ENCODE peak calls at places on chromosome 15, in five cellular contexts. X is NCI-H1694; W is aorta; S is stimulated activated naive CD8-positive, alpha-beta T cell treated with anti-CD3 and anti-CD28 coated beads, Interleukin-15, amount 100 ng/mL, for 72 hours; E is amniotic stem cell. Y is an unnamed sample.

GRCh38 chr15:38187646-38188313 is 64.9 kb upstream of the SPRED1 start:
- DNase-seq in S (no peak), E (no peak), W (no peak), X (no peak), Y (no peak)

GRCh38 chr15:75532413-75533250 is 46.5 kb downstream of the PTPN9 start:
- DNase-seq in E (no peak), X (no peak), S (no peak), W (peak), Y (peak)

GRCh38 chr15:90296996-90297395 is 31.5 kb downstream of the NGRN start:
- DNase-seq in S (no peak), E (no peak), X (no peak), W (no peak), Y (no peak)

GRCh38 chr15:96699871-96700401 is 369.4 kb downstream of the NR2F2 start:
- DNase-seq in E (no peak), S (no peak), W (no peak), X (no peak), Y (no peak)

GRCh38 chr15:25830844-25831443 is 32.2 kb downstream of the ATP10A start:
- DNase-seq in X (no peak), S (no peak), W (peak), E (peak), Y (no peak)

GRCh38 chr15:42065008-42065407 is 29.4 kb downstream of the PLA2G4D start:
- DNase-seq in W (no peak), S (no peak), X (peak), E (no peak), Y (peak)

GRCh38 chr15:49471733-49472132 is 48.7 kb downstream of the FGF7 start:
- DNase-seq in X (no peak), E (no peak), W (no peak), S (peak), Y (no peak)

GRCh38 chr15:99732711-99733267 is 448 bp downstream of the LYSMD4 start:
- DNase-seq in S (no peak), X (no peak), E (no peak), W (peak), Y (peak)

GRCh38 chr15:56815247-56815646 is 81.9 kb upstream of the ZNF280D start:
- DNase-seq in X (no peak), W (no peak), E (no peak), S (no peak), Y (peak)

GRCh38 chr15:93730724-93731123 is 500.6 kb upstream of the MCTP2 start:
- DNase-seq in E (no peak), X (no peak), S (no peak), W (no peak), Y (no peak)

GRCh38 chr15:70687432-70687831 is 75.9 kb downstream of the UACA start:
- DNase-seq in S (no peak), W (no peak), E (no peak), X (no peak), Y (no peak)

Y was measured in colonic mucosa.